ENCODE peak calls at places on chromosomes 12 and 14, in eight cellular contexts. A, K, V, Q, H, X, O and L are unnamed samples.

GRCh38 chr12:130778776-130779175 is 60.3 kb downstream of the STX2 start:
- DNase-seq in Q (no peak), A (no peak), O (no peak), X (no peak), H (no peak), K (no peak), V (no peak), L (no peak)

GRCh38 chr12:108768591-108769500 is 37.5 kb upstream of the CORO1C start:
- DNase-seq in V (peak), O (no peak), Q (no peak), K (peak), A (peak), H (peak), X (no peak), L (peak)

GRCh38 chr14:47207636-47208035 is 467.8 kb downstream of the MDGA2 start:
- DNase-seq in V (no peak), Q (no peak), A (no peak), H (no peak), K (no peak), O (no peak), X (no peak), L (no peak)

GRCh38 chr12:54719691-54720090 is 71.5 kb upstream of the DCD start:
- DNase-seq in H (no peak), X (no peak), O (no peak), Q (no peak), A (no peak), V (no peak), K (no peak), L (no peak)

GRCh38 chr12:26276709-26277108 is 81.3 kb downstream of the SSPN start:
- DNase-seq in A (no peak), Q (no peak), O (no peak), X (no peak), K (no peak), V (no peak), H (no peak), L (no peak)

GRCh38 chr14:55804198-55804553 is 224.2 kb downstream of the KTN1 start:
- DNase-seq in O (no peak), A (no peak), X (no peak), V (peak), K (no peak), Q (no peak), H (no peak), L (no peak)

GRCh38 chr14:101077511-101078074 is 174.1 kb upstream of the RTL1 start:
- DNase-seq in X (no peak), A (peak), H (peak), V (no peak), Q (no peak), O (no peak), K (no peak), L (no peak)

GRCh38 chr12:96177013-96177412 is 17.2 kb upstream of the ELK3 start:
- DNase-seq in V (no peak), O (peak), H (no peak), A (no peak), X (no peak), K (no peak), Q (no peak), L (no peak)

GRCh38 chr14:93045965-93046695 is 69.6 kb downstream of the ITPK1 start:
- DNase-seq in K (peak), Q (no peak), H (no peak), O (no peak), X (peak), V (peak), A (no peak), L (peak)

GRCh38 chr12:89695100-89695499 is 13.5 kb downstream of the ATP2B1 start:
- DNase-seq in K (no peak), H (no peak), O (no peak), X (no peak), Q (no peak), A (no peak), V (no peak), L (no peak)

GRCh38 chr12:63937381-63938168 is 93.1 kb downstream of the SRGAP1 start:
- DNase-seq in K (no peak), X (peak), V (no peak), A (no peak), O (no peak), H (no peak), Q (no peak), L (no peak)

GRCh38 chr14:63891148-63891964 is 38.6 kb downstream of the SYNE2 start:
- DNase-seq in A (no peak), Q (no peak), X (no peak), K (no peak), V (no peak), O (no peak), H (no peak), L (no peak)

GRCh38 chr12:21169878-21170472 is 39.0 kb downstream of the SLCO1B1 start:
- DNase-seq in A (peak), Q (peak), K (peak), H (peak), V (peak), X (peak), O (peak), L (peak)

GRCh38 chr12:64670039-64670438 is 59.7 kb downstream of the RASSF3 start:
- DNase-seq in V (no peak), K (no peak), X (no peak), A (no peak), H (no peak), Q (no peak), O (no peak), L (no peak)

GRCh38 chr14:37326434-37326833 is 128.7 kb downstream of the MIPOL1 start:
- DNase-seq in Q (no peak), O (no peak), H (no peak), X (no peak), K (no peak), V (no peak), A (no peak), L (no peak)

GRCh38 chr14:96576359-96576758 is 74.2 kb downstream of the PAPOLA start:
- DNase-seq in H (no peak), Q (no peak), A (no peak), O (no peak), X (no peak), K (no peak), V (no peak), L (no peak)

GRCh38 chr12:41190360-41190759 is 2.2 kb downstream of the PDZRN4 start:
- DNase-seq in O (no peak), K (no peak), X (no peak), H (no peak), Q (no peak), V (no peak), A (peak), L (no peak)

GRCh38 chr12:3921526-3921925 is 48.3 kb upstream of the PARP11 start:
- DNase-seq in A (no peak), K (no peak), X (no peak), V (no peak), Q (no peak), H (no peak), O (no peak), L (no peak)

GRCh38 chr14:24784981-24785380 is 151.0 kb upstream of the GZMB start:
- DNase-seq in V (no peak), K (no peak), O (no peak), A (peak), Q (peak), X (no peak), H (no peak), L (no peak)

GRCh38 chr12:93387780-93388179 is 10.1 kb downstream of the NUDT4 start:
- DNase-seq in X (no peak), A (no peak), O (peak), H (no peak), Q (no peak), K (no peak), V (no peak), L (no peak)

GRCh38 chr12:34391771-34392581 is 369.7 kb downstream of the ALG10 start:
- DNase-seq in O (no peak), Q (no peak), K (no peak), V (no peak), X (no peak), H (no peak), A (no peak), L (no peak)

GRCh38 chr12:112179936-112180335 is 54.6 kb downstream of the TRAFD1 start:
- DNase-seq in H (no peak), A (peak), X (no peak), K (peak), O (no peak), Q (no peak), V (no peak), L (no peak)

GRCh38 chr12:65665817-65666216 is 158.5 kb upstream of the HMGA2 start:
- DNase-seq in Q (no peak), V (no peak), A (no peak), H (no peak), O (no peak), X (no peak), K (no peak), L (no peak)

GRCh38 chr14:75299064-75299463 is 20.4 kb downstream of the FOS start:
- DNase-seq in V (no peak), H (no peak), A (no peak), Q (no peak), X (no peak), K (no peak), O (no peak), L (no peak)